ENCODE peak calls at places on chromosomes 2 and 18, in nine cellular contexts. H is brain microvascular endothelial cell, R is fibroblast of pulmonary artery, A is AG04450, F is GM06990, C is GM13976, Y is stomach, S is astrocyte of the spinal cord, D is retinal pigment epithelial cell. I is an unnamed sample.

GRCh38 chr2:70616168-70616694 is 62.6 kb upstream of the TGFA start:
- DNase-seq in C (no peak), R (no peak), S (no peak), H (no peak), F (no peak), D (no peak), Y (no peak), A (no peak), I (no peak)

GRCh38 chr2:205768341-205768740 is 86.0 kb downstream of the NRP2 start:
- DNase-seq in R (no peak), D (no peak), S (no peak), H (no peak), Y (no peak), F (no peak), C (no peak), A (no peak), I (no peak)

GRCh38 chr2:38508311-38509039 is 94.3 kb downstream of the HNRNPLL start:
- DNase-seq in R (peak; percentile 86), D (peak; percentile 59), Y (peak; percentile 83), H (peak; percentile 77), F (peak; percentile 50), A (no peak), S (peak; percentile 74), C (peak; percentile 80), I (peak; percentile 81)

GRCh38 chr18:49758263-49758610 is 55.1 kb downstream of the ACAA2 start:
- DNase-seq in D (no peak), F (no peak), A (no peak), S (no peak), Y (no peak), R (no peak), C (no peak), H (no peak), I (no peak)

GRCh38 chr2:109365131-109365530 is 236.1 kb downstream of the SH3RF3 start:
- DNase-seq in A (no peak), D (no peak), H (no peak), R (no peak), F (no peak), S (no peak), C (no peak), Y (peak; percentile 5), I (peak; percentile 24)

GRCh38 chr2:118763797-118764196 is 83.7 kb downstream of the EN1 start:
- DNase-seq in H (peak; percentile 11), F (no peak), Y (no peak), C (no peak), D (no peak), S (peak; percentile 8), R (peak; percentile 30), A (no peak), I (no peak)

GRCh38 chr2:44974064-44974715 is 32.7 kb downstream of the SIX3 start:
- DNase-seq in S (no peak), A (no peak), D (no peak), F (no peak), Y (no peak), H (peak; percentile 36), C (peak; percentile 27), R (peak; percentile 55), I (no peak)

GRCh38 chr2:12762337-12762736 is 45.6 kb downstream of the TRIB2 start:
- DNase-seq in H (no peak), A (no peak), Y (no peak), D (no peak), R (no peak), F (no peak), S (no peak), C (no peak), I (no peak)

GRCh38 chr2:203673933-203674332 is 32.5 kb upstream of the CD28 start:
- DNase-seq in R (no peak), S (peak; percentile 43), H (no peak), A (no peak), Y (no peak), C (peak; percentile 44), F (peak; percentile 44), D (no peak), I (no peak)

GRCh38 chr2:23767871-23768611 is 158.9 kb downstream of the ATAD2B start:
- DNase-seq in A (no peak), D (no peak), C (no peak), Y (no peak), H (no peak), F (no peak), R (peak; percentile 25), S (peak; percentile 4), I (no peak)

GRCh38 chr2:73850009-73850408 is 21.2 kb downstream of the STAMBP start:
- DNase-seq in D (no peak), H (no peak), C (no peak), F (no peak), S (no peak), A (no peak), Y (no peak), R (no peak), I (no peak)

GRCh38 chr2:126901459-126901858 is 2.8 kb downstream of the TEX51 start:
- DNase-seq in D (no peak), C (no peak), S (no peak), Y (peak; percentile 15), A (no peak), R (no peak), H (no peak), F (no peak), I (peak; percentile 45)

GRCh38 chr2:170660406-170660805 is 54.7 kb upstream of the SP5 start:
- DNase-seq in F (no peak), D (peak; percentile 27), C (no peak), R (no peak), A (no peak), Y (peak; percentile 32), H (peak; percentile 8), S (peak; percentile 40), I (no peak)

GRCh38 chr2:222490100-222490499 is 65.8 kb downstream of the SGPP2 start:
- DNase-seq in A (no peak), R (no peak), H (no peak), D (no peak), F (no peak), C (no peak), Y (no peak), S (no peak), I (no peak)

GRCh38 chr2:68122680-68122964 is 35.1 kb upstream of the PNO1 start:
- DNase-seq in D (no peak), S (no peak), Y (no peak), C (no peak), A (no peak), H (no peak), R (no peak), F (no peak), I (no peak)

GRCh38 chr2:235066895-235067294 is 115.1 kb downstream of the SH3BP4 start:
- DNase-seq in S (no peak), F (no peak), D (peak; percentile 34), R (no peak), H (no peak), Y (no peak), C (no peak), A (no peak), I (no peak)

GRCh38 chr2:168060956-168061750 is 186.2 kb downstream of the STK39 start:
- DNase-seq in S (peak; percentile 44), H (peak; percentile 37), R (peak; percentile 66), C (no peak), Y (no peak), D (no peak), A (peak; percentile 7), F (no peak), I (no peak)

DNA sequence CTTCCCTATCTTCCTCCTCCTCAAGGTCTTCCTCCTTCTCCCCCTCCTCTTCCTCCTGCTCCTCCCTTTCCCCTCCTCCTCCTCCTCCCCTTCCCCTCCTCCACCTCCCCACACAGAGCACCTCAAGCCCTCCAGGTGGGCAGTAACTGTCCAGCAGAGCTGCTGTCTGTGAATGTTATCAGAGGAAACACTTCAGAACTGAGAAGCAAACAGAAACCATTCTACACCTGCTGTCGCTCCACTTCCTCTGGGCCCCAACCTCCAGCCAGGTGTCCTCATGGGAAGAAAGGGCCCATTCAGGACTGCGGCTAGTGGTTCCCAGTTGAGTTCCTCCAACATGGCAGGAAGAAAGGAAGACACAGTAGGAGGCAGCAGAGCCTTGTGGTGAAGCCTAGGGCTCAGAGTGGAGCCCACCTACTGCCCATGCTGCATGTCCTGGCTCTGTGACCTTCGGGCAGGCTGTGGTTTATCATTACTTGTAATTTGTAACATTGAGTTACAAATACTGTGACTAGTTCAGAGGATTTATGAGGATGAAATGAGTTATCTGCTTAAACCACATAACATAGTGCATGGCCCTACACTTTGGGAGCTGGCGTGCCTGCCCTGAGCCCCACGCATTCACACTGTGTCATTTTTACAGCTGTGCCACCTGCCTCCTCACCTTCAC is 165.9 kb upstream of the ID2 start:
- DNase-seq in Y (no peak), F (peak; percentile 78), R (no peak), C (peak; percentile 56), A (no peak), S (no peak), H (no peak), D (no peak), I (no peak)
- TF ChIP-seq CTCF in Y (no peak), F (peak; percentile 8), R (no peak), C (no peak), A (no peak), S (no peak), H (no peak), D (no peak), I (no peak)

DNA sequence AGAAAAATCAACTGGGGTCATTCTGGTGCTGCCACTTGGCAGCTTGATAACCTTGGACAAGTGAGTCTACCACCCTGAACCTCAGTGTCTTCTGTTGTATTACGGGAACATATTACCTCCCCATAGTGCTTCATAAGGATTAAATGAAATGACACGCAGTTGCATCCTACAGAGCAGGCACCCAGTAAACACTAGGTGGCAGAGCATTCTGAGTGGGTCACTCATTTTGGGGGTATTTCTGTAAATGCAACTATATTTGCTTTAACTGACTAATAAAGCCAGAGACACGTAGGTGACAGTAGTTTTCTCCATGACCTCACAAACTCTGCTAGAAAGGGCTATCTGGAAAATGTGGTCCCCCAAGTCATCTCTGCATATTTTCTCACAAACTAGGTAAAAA is 4.7 kb downstream of the CD226 start:
- DNase-seq in Y (no peak), H (no peak), R (no peak), S (no peak), A (no peak), C (no peak), D (no peak), F (no peak), I (no peak)
- TF ChIP-seq CTCF in Y (no peak), H (peak; percentile 57), R (peak; percentile 29), S (peak; percentile 19), A (peak; percentile 7), C (peak; percentile 9), D (peak; percentile 30), F (peak; percentile 35), I (no peak)

GRCh38 chr2:240170354-240170735 is 29.9 kb upstream of the OTOS start:
- DNase-seq in S (peak; percentile 3), D (no peak), H (peak; percentile 17), C (no peak), R (no peak), A (no peak), F (no peak), Y (no peak), I (no peak)
- TF ChIP-seq CTCF in S (no peak), D (no peak), H (peak; percentile 21), C (no peak), R (no peak), A (no peak), F (no peak), Y (no peak), I (peak; percentile 35)

DNA sequence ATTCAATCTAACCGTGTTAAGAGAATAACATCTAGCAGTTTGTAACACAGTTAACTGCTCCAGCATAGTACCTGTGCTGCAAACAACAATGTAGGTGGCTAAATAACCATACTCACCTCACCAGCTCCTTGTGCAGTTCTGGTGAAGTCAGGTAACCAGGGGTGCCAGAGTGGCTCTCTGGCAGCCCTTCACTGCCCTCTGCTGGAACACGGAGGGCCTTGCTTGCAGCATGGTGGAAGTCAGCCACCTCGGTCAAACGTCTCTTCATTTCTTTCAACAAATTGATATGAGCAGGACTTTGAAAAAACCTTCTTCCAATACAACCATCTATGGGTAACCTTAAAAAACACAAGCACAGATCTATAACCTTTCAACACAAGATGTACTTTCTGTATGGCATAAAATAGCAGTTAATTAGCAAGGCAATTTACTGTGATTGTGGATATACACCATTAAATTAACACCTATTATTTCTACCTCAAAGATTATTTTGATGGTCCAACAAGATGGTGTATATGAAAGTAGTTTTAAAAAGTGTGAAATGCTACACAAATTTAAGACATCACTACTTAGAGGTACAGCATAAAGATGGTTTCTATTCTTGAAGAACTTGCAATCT is 56.6 kb downstream of the EPG5 start:
- DNase-seq in D (peak; percentile 3), C (peak; percentile 71), A (peak; percentile 13), S (peak; percentile 66), Y (peak; percentile 59), H (peak; percentile 26), F (peak; percentile 9), R (peak; percentile 68), I (no peak)
- TF ChIP-seq CTCF in D (peak; percentile 92), C (peak; percentile 54), A (peak; percentile 85), S (peak; percentile 95), Y (no peak), H (peak; percentile 94), F (peak; percentile 87), R (peak; percentile 97), I (peak; percentile 85)